ENCODE peak calls at places on chromosomes 7 and 10, in four cellular contexts. One of them, this sample, is unnamed.

GRCh38 chr7:132782777-132783633 is 206.7 kb upstream of the PLXNA4 start:
- DNase-seq in HCT116: no peak
- DNase-seq in H1: no peak
- DNase-seq in K562: no peak
- DNase-seq in this sample: no peak

GRCh38 chr7:27364344-27364758 is 121.7 kb downstream of the EVX1 start:
- DNase-seq in HCT116: no peak
- DNase-seq in K562: no peak
- DNase-seq in H1: no peak
- DNase-seq in this sample: no peak

GRCh38 chr7:50531928-50532327 is 33.3 kb downstream of the DDC start:
- DNase-seq in H1: no peak
- DNase-seq in HCT116: no peak
- DNase-seq in K562: no peak
- DNase-seq in this sample: no peak

GRCh38 chr7:139526578-139527544 is 3.4 kb downstream of the CLEC2L start:
- DNase-seq in HCT116: no peak
- DNase-seq in H1: no peak
- DNase-seq in K562: no peak
- DNase-seq in this sample: no peak

GRCh38 chr10:87771871-87772500 is 46.0 kb downstream of the ATAD1 start:
- DNase-seq in H1: no peak
- DNase-seq in HCT116: no peak
- DNase-seq in K562: no peak
- DNase-seq in this sample: peak; percentile 19

GRCh38 chr10:51228714-51229100 is 154.4 kb downstream of the PRKG1 start:
- DNase-seq in H1: no peak
- DNase-seq in HCT116: no peak
- DNase-seq in K562: no peak
- DNase-seq in this sample: no peak

GRCh38 chr10:19874791-19875190 is 58.6 kb downstream of the PLXDC2 start:
- DNase-seq in K562: no peak
- DNase-seq in HCT116: no peak
- DNase-seq in H1: no peak
- DNase-seq in this sample: no peak

GRCh38 chr10:132953428-132953827 is 11.1 kb upstream of the CFAP46 start:
- DNase-seq in HCT116: no peak
- DNase-seq in K562: no peak
- DNase-seq in H1: no peak
- DNase-seq in this sample: no peak

GRCh38 chr10:6179078-6179477 is 23.7 kb upstream of the PFKFB3 start:
- DNase-seq in HCT116: no peak
- DNase-seq in H1: no peak
- DNase-seq in K562: no peak
- DNase-seq in this sample: no peak

GRCh38 chr7:81501220-81501619 is 268.6 kb downstream of the HGF start:
- DNase-seq in H1: no peak
- DNase-seq in HCT116: peak; percentile 13
- DNase-seq in K562: no peak
- DNase-seq in this sample: no peak

GRCh38 chr7:14754631-14755030 is 147.9 kb downstream of the DGKB start:
- DNase-seq in K562: no peak
- DNase-seq in HCT116: no peak
- DNase-seq in H1: no peak
- DNase-seq in this sample: no peak

GRCh38 chr10:133158756-133159610 is 1.0 kb upstream of the KNDC1 start:
- DNase-seq in HCT116: no peak
- DNase-seq in H1: no peak
- DNase-seq in K562: peak; percentile 34
- DNase-seq in this sample: no peak

GRCh38 chr10:10532274-10532673 is 485.4 kb upstream of the CELF2 start:
- DNase-seq in H1: no peak
- DNase-seq in K562: no peak
- DNase-seq in HCT116: no peak
- DNase-seq in this sample: no peak

GRCh38 chr10:29266641-29267040 is 22.2 kb upstream of the LYZL1 start:
- DNase-seq in HCT116: no peak
- DNase-seq in H1: peak; percentile 54
- DNase-seq in K562: peak; percentile 8
- DNase-seq in this sample: no peak

GRCh38 chr10:66151346-66151745 is 774.5 kb upstream of the LRRTM3 start:
- DNase-seq in HCT116: no peak
- DNase-seq in K562: no peak
- DNase-seq in H1: no peak
- DNase-seq in this sample: no peak

GRCh38 chr10:131726460-131726861 is 174.3 kb upstream of the PPP2R2D start:
- DNase-seq in HCT116: no peak
- DNase-seq in H1: no peak
- DNase-seq in K562: no peak
- DNase-seq in this sample: peak; percentile 24

GRCh38 chr10:49488056-49488455 is 50.9 kb downstream of the ERCC6 start:
- DNase-seq in HCT116: no peak
- DNase-seq in K562: peak; percentile 14
- DNase-seq in H1: no peak
- DNase-seq in this sample: no peak

GRCh38 chr10:100660945-100661344 is 84.4 kb upstream of the PAX2 start:
- DNase-seq in HCT116: no peak
- DNase-seq in H1: no peak
- DNase-seq in K562: no peak
- DNase-seq in this sample: no peak

GRCh38 chr10:2949948-2950354 is 117.4 kb upstream of the PFKP start:
- DNase-seq in K562: no peak
- DNase-seq in HCT116: no peak
- DNase-seq in H1: no peak
- DNase-seq in this sample: no peak

GRCh38 chr7:86748843-86749720 is 105.4 kb downstream of the GRM3 start:
- DNase-seq in HCT116: no peak
- DNase-seq in H1: no peak
- DNase-seq in K562: no peak
- DNase-seq in this sample: no peak

GRCh38 chr10:124321433-124322072 is 97.2 kb downstream of the OAT start:
- DNase-seq in HCT116: no peak
- DNase-seq in K562: no peak
- DNase-seq in H1: no peak
- DNase-seq in this sample: no peak

GRCh38 chr10:79090134-79090803 is 21.5 kb downstream of the ZMIZ1 start:
- DNase-seq in HCT116: no peak
- DNase-seq in H1: no peak
- DNase-seq in K562: no peak
- DNase-seq in this sample: no peak

GRCh38 chr7:104196161-104196560 is 11.7 kb downstream of the ORC5 start:
- DNase-seq in HCT116: no peak
- DNase-seq in K562: no peak
- DNase-seq in H1: no peak
- DNase-seq in this sample: no peak

GRCh38 chr7:22667562-22668239 is 59.3 kb upstream of the IL6 start:
- DNase-seq in K562: peak; percentile 79
- DNase-seq in H1: no peak
- DNase-seq in HCT116: peak; percentile 6
- DNase-seq in this sample: no peak

GRCh38 chr10:70193391-70193844 is 23.1 kb upstream of the SAR1A start:
- DNase-seq in H1: no peak
- DNase-seq in HCT116: no peak
- DNase-seq in K562: peak; percentile 36
- DNase-seq in this sample: no peak

GRCh38 chr7:83520706-83521105 is 128.2 kb downstream of the SEMA3E start:
- DNase-seq in H1: no peak
- DNase-seq in K562: no peak
- DNase-seq in HCT116: no peak
- DNase-seq in this sample: no peak

GRCh38 chr10:28845009-28845682 is 167.8 kb downstream of the BAMBI start:
- DNase-seq in HCT116: no peak
- DNase-seq in K562: no peak
- DNase-seq in H1: no peak
- DNase-seq in this sample: no peak

GRCh38 chr7:50677279-50677996 is 105.3 kb downstream of the GRB10 start:
- DNase-seq in K562: no peak
- DNase-seq in HCT116: no peak
- DNase-seq in H1: no peak
- DNase-seq in this sample: peak; percentile 41

GRCh38 chr10:79060641-79061255 is 8.0 kb upstream of the ZMIZ1 start:
- DNase-seq in H1: no peak
- DNase-seq in K562: no peak
- DNase-seq in HCT116: no peak
- DNase-seq in this sample: no peak

GRCh38 chr7:186516-187113 is 5.8 kb upstream of the FAM20C start:
- DNase-seq in H1: no peak
- DNase-seq in HCT116: no peak
- DNase-seq in K562: no peak
- DNase-seq in this sample: no peak

DNA sequence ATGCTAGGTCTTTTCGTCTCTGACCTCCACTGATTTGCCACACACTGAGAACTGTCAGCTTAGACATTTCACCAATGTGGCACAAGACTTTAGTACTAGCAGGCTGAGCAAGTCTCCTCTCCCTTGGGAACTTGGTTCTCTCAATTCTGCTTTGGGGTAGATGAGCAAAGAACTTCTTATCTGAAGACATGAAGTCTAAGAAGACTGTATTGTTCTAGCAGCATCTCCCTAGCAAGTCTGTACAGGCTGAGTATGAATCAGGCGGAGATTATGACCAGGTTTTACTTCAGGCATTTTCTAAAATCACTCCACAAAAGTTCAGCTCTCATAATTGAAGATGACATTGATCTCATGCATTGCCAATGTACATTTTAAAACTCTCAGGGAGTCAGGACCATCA is 23.8 kb upstream of the STN1 start:
- DNase-seq in K562: no peak
- DNase-seq in H1: no peak
- DNase-seq in HCT116: no peak
- DNase-seq in this sample: no peak
- H2AFZ ChIP-seq in K562: no peak overlapping the region
- H2AFZ ChIP-seq in H1: no peak overlapping the region
- H2AFZ ChIP-seq in HCT116: no peak overlapping the region
- H2AFZ ChIP-seq in this sample: no peak overlapping the region

GRCh38 chr10:24255907-24256306 is 47.0 kb downstream of the KIAA1217 start:
- DNase-seq in H1: no peak
- DNase-seq in K562: no peak
- DNase-seq in HCT116: no peak
- DNase-seq in this sample: no peak
- TF ChIP-seq FOSL1 in H1: no peak
- TF ChIP-seq FOSL1 in K562: no peak
- TF ChIP-seq FOSL1 in HCT116: no peak
- TF ChIP-seq FOSL1 in this sample: no peak

GRCh38 chr10:122298598-122299301 is 27.7 kb downstream of the BTBD16 start:
- DNase-seq in HCT116: peak; percentile 73
- DNase-seq in H1: peak; percentile 82
- DNase-seq in K562: peak; percentile 51
- DNase-seq in this sample: peak; percentile 74

GRCh38 chr10:122297583-122297982 is 26.5 kb downstream of the BTBD16 start:
- DNase-seq in K562: no peak
- DNase-seq in H1: no peak
- DNase-seq in HCT116: no peak
- DNase-seq in this sample: no peak

GRCh38 chr10:122296363-122297120 is 25.4 kb downstream of the BTBD16 start:
- DNase-seq in H1: no peak
- DNase-seq in K562: no peak
- DNase-seq in HCT116: no peak
- DNase-seq in this sample: no peak

GRCh38 chr10:122299423-122300075 is 28.5 kb downstream of the BTBD16 start:
- DNase-seq in H1: no peak
- DNase-seq in K562: no peak
- DNase-seq in HCT116: no peak
- DNase-seq in this sample: no peak

DNA sequence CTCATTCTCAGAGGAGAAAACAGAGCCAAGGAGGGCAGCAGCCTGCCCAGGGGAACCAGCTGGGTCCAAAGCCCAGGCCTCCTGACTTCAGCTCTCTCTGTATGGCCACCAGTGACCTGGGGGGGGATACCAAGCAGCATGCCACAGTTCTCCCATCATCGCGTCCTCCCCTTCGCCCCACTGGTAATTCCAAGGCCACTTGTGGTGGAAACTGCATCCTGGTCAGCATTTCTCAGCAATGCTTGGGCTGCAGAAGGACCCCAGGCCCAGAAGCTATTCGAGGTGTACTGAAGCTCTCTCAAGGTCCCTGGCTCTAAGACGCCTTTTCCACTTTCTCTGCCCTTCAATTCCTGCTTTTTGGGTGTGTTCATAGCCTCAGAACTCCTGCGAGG is 27.1 kb downstream of the BTBD16 start:
- DNase-seq in HCT116: no peak
- DNase-seq in K562: no peak
- DNase-seq in H1: no peak
- DNase-seq in this sample: no peak
- H2AFZ ChIP-seq in HCT116: no peak overlapping the region
- H2AFZ ChIP-seq in K562: no peak overlapping the region
- H2AFZ ChIP-seq in H1: no peak overlapping the region
- H2AFZ ChIP-seq in this sample: peak overlapping the region; percentile 85

GRCh38 chr7:105691692-105692564 is 110.6 kb upstream of the EFCAB10 start:
- DNase-seq in HCT116: no peak
- DNase-seq in H1: no peak
- DNase-seq in K562: no peak
- DNase-seq in this sample: no peak
- TF ChIP-seq FOSL1 in HCT116: no peak
- TF ChIP-seq FOSL1 in H1: no peak
- TF ChIP-seq FOSL1 in K562: no peak
- TF ChIP-seq FOSL1 in this sample: no peak

GRCh38 chr7:137870684-137871083 is 23.9 kb upstream of the DGKI start:
- DNase-seq in H1: no peak
- DNase-seq in HCT116: no peak
- DNase-seq in K562: no peak
- DNase-seq in this sample: no peak
- H2AFZ ChIP-seq in H1: no peak overlapping the region
- H2AFZ ChIP-seq in HCT116: no peak overlapping the region
- H2AFZ ChIP-seq in K562: no peak overlapping the region
- H2AFZ ChIP-seq in this sample: no peak overlapping the region

DNA sequence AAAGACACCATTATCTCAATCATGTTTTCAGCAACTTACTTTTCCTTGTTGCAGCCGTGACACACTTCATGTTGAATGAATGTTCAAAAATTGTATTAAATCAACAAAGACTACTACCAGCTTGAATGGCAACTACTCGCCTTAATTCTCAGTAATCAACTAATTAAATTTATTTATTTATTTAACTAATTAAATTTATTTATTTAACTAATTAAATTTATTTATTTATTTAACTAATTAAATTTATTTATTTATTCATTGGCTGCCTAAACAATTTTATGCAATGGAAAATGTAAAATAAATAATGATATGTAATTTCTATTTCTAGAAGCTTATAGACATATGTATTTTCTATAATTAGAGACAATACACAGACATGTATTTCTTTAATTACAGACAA is 435.4 kb downstream of the GPAM start:
- DNase-seq in HCT116: no peak
- DNase-seq in H1: no peak
- DNase-seq in K562: no peak
- DNase-seq in this sample: no peak
- TF ChIP-seq FOSL1 in HCT116: no peak
- TF ChIP-seq FOSL1 in H1: no peak
- TF ChIP-seq FOSL1 in K562: no peak
- TF ChIP-seq FOSL1 in this sample: no peak

This sample was measured in HepG2.